ENCODE peak calls at places on chromosomes 7 and 10, in seven cellular contexts. V is psoas muscle; J is CD8-positive, alpha-beta T cell; T is mammary epithelial cell; I is NT2/D1; W is effector memory CD4-positive, alpha-beta T cell; K is ovary. P is an unnamed sample. For H3K4me1, the result is how much of the 10 kb centered on the place peaks cover.

GRCh38 chr7:36441344-36442022 is 51.8 kb downstream of the ANLN start:
- DNase-seq in V (no peak), J (no peak), T (no peak), I (peak), W (no peak), K (no peak), P (no peak)

GRCh38 chr7:91066627-91067026 is 197.6 kb upstream of the FZD1 start:
- DNase-seq in V (no peak), J (no peak), T (peak), I (no peak), W (no peak), K (no peak), P (no peak)

GRCh38 chr10:88886557-88886956 is 6.5 kb downstream of the STAMBPL1 start:
- DNase-seq in V (no peak), J (no peak), T (no peak), I (no peak), W (no peak), K (no peak), P (no peak)

GRCh38 chr7:19619122-19619521 is 89.7 kb downstream of the POLR1F start:
- DNase-seq in V (no peak), J (no peak), T (peak), I (no peak), W (no peak), K (no peak), P (no peak)

GRCh38 chr10:7797582-7797981 is 9.6 kb downstream of the ATP5F1C start:
- DNase-seq in V (peak), J (no peak), T (peak), I (no peak), W (no peak), K (peak), P (peak)

GRCh38 chr7:108016841-108017775 is 14.1 kb upstream of the LAMB1 start:
- DNase-seq in V (no peak), J (no peak), T (peak), I (no peak), W (no peak), K (no peak), P (no peak)

GRCh38 chr10:89857399-89857798 is 156.0 kb downstream of the KIF20B start:
- DNase-seq in V (no peak), J (no peak), T (no peak), I (no peak), W (no peak), K (no peak), P (no peak)

GRCh38 chr10:103153765-103154197 is 39.3 kb downstream of the NT5C2 start:
- DNase-seq in V (no peak), J (no peak), T (no peak), I (no peak), W (no peak), K (no peak), P (no peak)

GRCh38 chr7:31120800-31121513 is 68.8 kb downstream of the ADCYAP1R1 start:
- DNase-seq in V (no peak), J (no peak), T (no peak), I (no peak), W (no peak), K (no peak), P (no peak)

GRCh38 chr10:17335065-17335464 is 107.0 kb downstream of the VIM start:
- DNase-seq in V (no peak), J (no peak), T (peak), I (no peak), W (no peak), K (no peak), P (no peak)

GRCh38 chr7:129800901-129801300 is 151.9 kb downstream of the UBE2H start:
- DNase-seq in V (no peak), J (no peak), T (no peak), I (no peak), W (no peak), K (no peak), P (no peak)

GRCh38 chr10:75396861-75397570 is 4.5 kb downstream of the ZNF503 start:
- DNase-seq in V (peak), J (no peak), T (no peak), I (no peak), W (no peak), K (peak), P (peak)

GRCh38 chr7:100469227-100470044 is 5.4 kb upstream of the SPACDR start:
- DNase-seq in V (peak), J (peak), T (peak), I (peak), W (peak), K (peak), P (peak)

GRCh38 chr10:17512341-17513001 is 58.1 kb upstream of the ST8SIA6 start:
- DNase-seq in V (no peak), J (no peak), T (peak), I (no peak), W (no peak), K (peak), P (peak)

GRCh38 chr10:53166325-53166724 is 393.7 kb upstream of the MBL2 start:
- DNase-seq in V (no peak), J (no peak), T (no peak), I (no peak), W (no peak), K (no peak), P (no peak)

GRCh38 chr7:125406111-125406510 is 476.5 kb upstream of the POT1 start:
- DNase-seq in V (no peak), J (no peak), T (no peak), I (no peak), W (no peak), K (no peak), P (no peak)

GRCh38 chr7:100886142-100886935 is 3.2 kb downstream of the UFSP1 start:
- DNase-seq in V (no peak), J (no peak), T (no peak), I (no peak), W (no peak), K (no peak), P (no peak)

GRCh38 chr10:23818484-23818883 is 379.6 kb downstream of the OTUD1 start:
- DNase-seq in V (no peak), J (no peak), T (no peak), I (peak), W (no peak), K (no peak), P (no peak)

GRCh38 chr7:128033246-128033645 is 2.0 kb upstream of the LRRC4 start:
- DNase-seq in V (no peak), J (no peak), T (no peak), I (no peak), W (no peak), K (no peak), P (no peak)
- H3K4me1 ChIP-seq in V (under half), J (under half), T (under half), I (under half), W (under half), K (under half), P (under half)

DNA sequence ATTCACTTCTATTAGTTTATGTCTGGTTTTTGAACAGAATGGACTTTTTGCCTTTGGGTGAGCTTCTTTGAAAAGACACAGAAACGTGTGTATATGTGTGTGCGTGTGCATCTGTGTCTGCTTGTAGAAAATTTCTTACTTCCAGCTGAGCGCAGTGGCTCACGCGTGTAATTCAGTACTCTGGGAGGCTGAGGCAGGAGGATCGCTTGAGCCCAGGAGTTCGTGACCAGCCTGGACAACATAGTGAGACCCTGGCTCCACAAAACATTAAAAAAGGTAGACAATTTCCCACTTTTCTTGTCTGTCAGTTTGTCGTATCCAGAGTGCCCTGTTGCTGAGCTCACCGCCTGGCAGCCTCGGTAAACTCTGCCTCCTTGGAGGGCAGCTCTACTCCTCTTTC is 25.4 kb downstream of the PPP2R2D start:
- DNase-seq in V (no peak), J (no peak), T (no peak), I (no peak), W (no peak), K (no peak), P (no peak)
- H3K4me1 ChIP-seq in V (under half), J (under half), T (under half), I (under half), W (under half), K (under half), P (half or more)

GRCh38 chr7:27906385-27907091 is 166.6 kb downstream of the TAX1BP1 start:
- DNase-seq in V (no peak), J (no peak), T (no peak), I (no peak), W (no peak), K (no peak), P (no peak)
- H3K4me1 ChIP-seq in V (under half), J (under half), T (under half), I (under half), W (under half), K (under half), P (under half)

GRCh38 chr7:105032553-105033214 is 18.7 kb downstream of the KMT2E start:
- DNase-seq in V (no peak), J (no peak), T (no peak), I (no peak), W (no peak), K (no peak), P (no peak)
- H3K4me1 ChIP-seq in V (half or more), J (half or more), T (under half), I (under half), W (under half), K (under half), P (half or more)

GRCh38 chr10:78736926-78737618 is 331.7 kb upstream of the ZMIZ1 start:
- DNase-seq in V (no peak), J (no peak), T (no peak), I (no peak), W (no peak), K (no peak), P (no peak)
- H3K4me1 ChIP-seq in V (under half), J (under half), T (under half), I (under half), W (under half), K (under half), P (under half)

DNA sequence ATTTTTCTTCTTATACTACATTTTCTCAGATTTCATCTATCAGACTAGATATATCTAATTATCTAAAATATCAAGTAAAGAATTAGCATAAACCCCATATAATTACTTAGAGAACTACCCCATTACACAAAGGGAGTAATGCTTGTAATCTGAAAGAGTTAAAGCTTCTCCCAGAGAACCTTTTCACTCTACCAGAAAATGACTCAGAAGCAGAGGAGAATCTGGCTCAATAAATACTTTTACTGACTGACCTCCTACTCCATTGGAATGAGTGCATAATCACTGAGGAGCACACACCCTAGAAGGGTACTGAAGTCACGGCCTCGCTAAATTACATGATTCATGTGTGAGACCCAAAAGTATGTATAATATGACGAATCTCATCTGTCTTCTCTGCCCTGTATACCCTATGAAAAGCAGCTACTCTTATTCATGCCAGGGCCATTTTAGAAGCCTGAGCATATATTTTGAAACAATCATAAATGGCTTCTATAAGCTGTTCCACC is 32.8 kb downstream of the DNMBP start:
- DNase-seq in V (no peak), J (no peak), T (peak), I (no peak), W (no peak), K (no peak), P (no peak)
- H3K4me1 ChIP-seq in V (under half), J (under half), T (under half), I (under half), W (under half), K (under half), P (half or more)

GRCh38 chr7:50347693-50348092 is 43.2 kb downstream of the IKZF1 start:
- DNase-seq in V (no peak), J (no peak), T (no peak), I (no peak), W (peak), K (no peak), P (no peak)

GRCh38 chr7:50348469-50349162 is 44.1 kb downstream of the IKZF1 start:
- DNase-seq in V (no peak), J (no peak), T (no peak), I (no peak), W (no peak), K (no peak), P (no peak)

GRCh38 chr7:50351267-50351666 is 46.8 kb downstream of the IKZF1 start:
- DNase-seq in V (no peak), J (no peak), T (no peak), I (no peak), W (no peak), K (no peak), P (no peak)

GRCh38 chr7:50349963-50350944 is 45.7 kb downstream of the IKZF1 start:
- DNase-seq in V (no peak), J (no peak), T (no peak), I (no peak), W (peak), K (no peak), P (no peak)

GRCh38 chr7:50349399-50349798 is 44.9 kb downstream of the IKZF1 start:
- DNase-seq in V (no peak), J (no peak), T (no peak), I (no peak), W (no peak), K (no peak), P (no peak)
- H3K4me1 ChIP-seq in V (under half), J (half or more), T (under half), I (under half), W (half or more), K (under half), P (under half)

GRCh38 chr10:130513686-130514476 is 377.7 kb downstream of the GLRX3 start:
- DNase-seq in V (no peak), J (no peak), T (no peak), I (no peak), W (no peak), K (no peak), P (no peak)

GRCh38 chr10:130510755-130511154 is 374.6 kb downstream of the GLRX3 start:
- DNase-seq in V (no peak), J (no peak), T (no peak), I (no peak), W (no peak), K (no peak), P (no peak)

GRCh38 chr10:130509881-130510689 is 373.9 kb downstream of the GLRX3 start:
- DNase-seq in V (no peak), J (no peak), T (no peak), I (no peak), W (no peak), K (no peak), P (no peak)

GRCh38 chr10:130512936-130513335 is 376.7 kb downstream of the GLRX3 start:
- DNase-seq in V (no peak), J (no peak), T (no peak), I (no peak), W (no peak), K (no peak), P (no peak)

DNA sequence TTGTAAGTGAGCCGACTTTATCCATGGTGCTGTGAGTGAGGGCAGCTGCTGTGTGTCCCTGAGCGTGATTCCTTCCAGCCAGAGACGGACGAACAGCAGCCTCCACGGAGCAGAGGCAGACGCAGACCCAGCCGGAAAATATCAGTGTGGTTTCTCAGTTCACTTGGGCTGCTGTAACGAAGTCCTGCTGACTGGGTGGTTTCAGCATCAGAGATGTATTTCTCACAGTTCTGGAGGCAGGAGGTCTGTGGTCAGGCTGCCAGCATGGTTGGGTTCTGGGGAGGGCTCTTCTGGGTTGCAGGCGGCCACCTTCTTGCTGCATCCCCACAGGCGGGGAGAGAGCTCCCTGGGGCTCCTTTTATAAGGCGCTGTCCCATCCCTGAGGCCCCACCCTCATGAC is 375.6 kb downstream of the GLRX3 start:
- DNase-seq in V (no peak), J (no peak), T (no peak), I (no peak), W (no peak), K (no peak), P (no peak)
- H3K4me1 ChIP-seq in V (under half), J (under half), T (under half), I (under half), W (under half), K (under half), P (under half)

P was measured in left ventricle myocardium inferior.